ENCODE peak calls at places on chromosomes 13 and 19, in ten cellular contexts. One of them, this sample, is unnamed.

GRCh38 chr13:95185851-95186250 is 115.4 kb downstream of the ABCC4 start:
- DNase-seq in pons: peak; percentile 60
- DNase-seq in left lung: no peak
- DNase-seq in Calu3: no peak
- DNase-seq in T-helper 17 cell: peak; percentile 27
- DNase-seq in activated T-helper 1 cell treated with Interleukin-2 at 50 U/mL for 16 hours: peak; percentile 27
- DNase-seq in heart left ventricle: no peak
- DNase-seq in NB4: no peak
- DNase-seq in T-helper 2 cell: peak; percentile 39
- DNase-seq in endothelial cell: no peak
- DNase-seq in this sample: no peak

GRCh38 chr13:110616103-110617101 is 1.1 kb downstream of the NAXD start:
- DNase-seq in pons: no peak
- DNase-seq in left lung: no peak
- DNase-seq in Calu3: peak; percentile 17
- DNase-seq in T-helper 17 cell: no peak
- DNase-seq in activated T-helper 1 cell treated with Interleukin-2 at 50 U/mL for 16 hours: no peak
- DNase-seq in heart left ventricle: no peak
- DNase-seq in NB4: peak; percentile 62
- DNase-seq in T-helper 2 cell: no peak
- DNase-seq in endothelial cell: no peak
- DNase-seq in this sample: no peak

GRCh38 chr19:1807695-1808394 is 4.2 kb downstream of the ATP8B3 start:
- DNase-seq in pons: no peak
- DNase-seq in left lung: peak; percentile 58
- DNase-seq in Calu3: no peak
- DNase-seq in T-helper 17 cell: no peak
- DNase-seq in activated T-helper 1 cell treated with Interleukin-2 at 50 U/mL for 16 hours: no peak
- DNase-seq in heart left ventricle: no peak
- DNase-seq in NB4: no peak
- DNase-seq in T-helper 2 cell: no peak
- DNase-seq in endothelial cell: no peak
- DNase-seq in this sample: no peak

GRCh38 chr19:19040417-19040816 is 7.0 kb downstream of the ARMC6 start:
- DNase-seq in pons: no peak
- DNase-seq in left lung: peak; percentile 29
- DNase-seq in Calu3: no peak
- DNase-seq in T-helper 17 cell: no peak
- DNase-seq in activated T-helper 1 cell treated with Interleukin-2 at 50 U/mL for 16 hours: no peak
- DNase-seq in heart left ventricle: no peak
- DNase-seq in NB4: no peak
- DNase-seq in T-helper 2 cell: no peak
- DNase-seq in endothelial cell: no peak
- DNase-seq in this sample: no peak

GRCh38 chr19:12769689-12770088 is 5.7 kb downstream of the HOOK2 start:
- DNase-seq in pons: no peak
- DNase-seq in left lung: peak; percentile 85
- DNase-seq in Calu3: no peak
- DNase-seq in T-helper 17 cell: peak; percentile 67
- DNase-seq in activated T-helper 1 cell treated with Interleukin-2 at 50 U/mL for 16 hours: peak; percentile 54
- DNase-seq in heart left ventricle: no peak
- DNase-seq in NB4: no peak
- DNase-seq in T-helper 2 cell: peak; percentile 29
- DNase-seq in endothelial cell: no peak
- DNase-seq in this sample: no peak

GRCh38 chr19:56508282-56508778 is 675 bp downstream of the ZNF471 start:
- DNase-seq in pons: no peak
- DNase-seq in left lung: no peak
- DNase-seq in Calu3: no peak
- DNase-seq in T-helper 17 cell: no peak
- DNase-seq in activated T-helper 1 cell treated with Interleukin-2 at 50 U/mL for 16 hours: no peak
- DNase-seq in heart left ventricle: no peak
- DNase-seq in NB4: no peak
- DNase-seq in T-helper 2 cell: no peak
- DNase-seq in endothelial cell: no peak
- DNase-seq in this sample: no peak

GRCh38 chr13:49046002-49046401 is 70.3 kb downstream of the FNDC3A start:
- DNase-seq in pons: no peak
- DNase-seq in left lung: no peak
- DNase-seq in Calu3: no peak
- DNase-seq in T-helper 17 cell: no peak
- DNase-seq in activated T-helper 1 cell treated with Interleukin-2 at 50 U/mL for 16 hours: no peak
- DNase-seq in heart left ventricle: no peak
- DNase-seq in NB4: no peak
- DNase-seq in T-helper 2 cell: no peak
- DNase-seq in endothelial cell: no peak
- DNase-seq in this sample: no peak

GRCh38 chr13:44300895-44301638 is 72.6 kb upstream of the SERP2 start:
- DNase-seq in pons: no peak
- DNase-seq in left lung: no peak
- DNase-seq in Calu3: peak; percentile 52
- DNase-seq in T-helper 17 cell: no peak
- DNase-seq in activated T-helper 1 cell treated with Interleukin-2 at 50 U/mL for 16 hours: no peak
- DNase-seq in heart left ventricle: no peak
- DNase-seq in NB4: peak; percentile 81
- DNase-seq in T-helper 2 cell: no peak
- DNase-seq in endothelial cell: no peak
- DNase-seq in this sample: peak; percentile 47

GRCh38 chr19:31147234-31147633 is 202.0 kb downstream of the TSHZ3 start:
- DNase-seq in pons: no peak
- DNase-seq in left lung: no peak
- DNase-seq in Calu3: no peak
- DNase-seq in T-helper 17 cell: no peak
- DNase-seq in activated T-helper 1 cell treated with Interleukin-2 at 50 U/mL for 16 hours: no peak
- DNase-seq in heart left ventricle: no peak
- DNase-seq in NB4: no peak
- DNase-seq in T-helper 2 cell: no peak
- DNase-seq in endothelial cell: no peak
- DNase-seq in this sample: no peak

GRCh38 chr19:28217064-28217463 is 995.9 kb downstream of the UQCRFS1 start:
- DNase-seq in pons: peak; percentile 4
- DNase-seq in left lung: no peak
- DNase-seq in Calu3: no peak
- DNase-seq in T-helper 17 cell: no peak
- DNase-seq in activated T-helper 1 cell treated with Interleukin-2 at 50 U/mL for 16 hours: no peak
- DNase-seq in heart left ventricle: no peak
- DNase-seq in NB4: no peak
- DNase-seq in T-helper 2 cell: no peak
- DNase-seq in endothelial cell: no peak
- DNase-seq in this sample: no peak

GRCh38 chr19:42508892-42509444 is 19.3 kb downstream of the CEACAM1 start:
- DNase-seq in pons: no peak
- DNase-seq in left lung: no peak
- DNase-seq in Calu3: no peak
- DNase-seq in T-helper 17 cell: no peak
- DNase-seq in activated T-helper 1 cell treated with Interleukin-2 at 50 U/mL for 16 hours: no peak
- DNase-seq in heart left ventricle: no peak
- DNase-seq in NB4: no peak
- DNase-seq in T-helper 2 cell: no peak
- DNase-seq in endothelial cell: no peak
- DNase-seq in this sample: no peak

GRCh38 chr19:56170261-56170660 is 5.5 kb upstream of the GALP start:
- DNase-seq in pons: no peak
- DNase-seq in left lung: peak; percentile 82
- DNase-seq in Calu3: peak; percentile 65
- DNase-seq in T-helper 17 cell: no peak
- DNase-seq in activated T-helper 1 cell treated with Interleukin-2 at 50 U/mL for 16 hours: no peak
- DNase-seq in heart left ventricle: no peak
- DNase-seq in NB4: peak; percentile 11
- DNase-seq in T-helper 2 cell: no peak
- DNase-seq in endothelial cell: no peak
- DNase-seq in this sample: no peak

GRCh38 chr13:104773775-104774174 is 1707.6 kb upstream of the SLC10A2 start:
- DNase-seq in pons: peak; percentile 44
- DNase-seq in left lung: no peak
- DNase-seq in Calu3: no peak
- DNase-seq in T-helper 17 cell: no peak
- DNase-seq in activated T-helper 1 cell treated with Interleukin-2 at 50 U/mL for 16 hours: no peak
- DNase-seq in heart left ventricle: no peak
- DNase-seq in NB4: peak; percentile 72
- DNase-seq in T-helper 2 cell: no peak
- DNase-seq in endothelial cell: peak; percentile 5
- DNase-seq in this sample: no peak

GRCh38 chr19:40411125-40411842 is 1.9 kb downstream of the PRX start:
- DNase-seq in pons: no peak
- DNase-seq in left lung: no peak
- DNase-seq in Calu3: no peak
- DNase-seq in T-helper 17 cell: no peak
- DNase-seq in activated T-helper 1 cell treated with Interleukin-2 at 50 U/mL for 16 hours: no peak
- DNase-seq in heart left ventricle: no peak
- DNase-seq in NB4: no peak
- DNase-seq in T-helper 2 cell: no peak
- DNase-seq in endothelial cell: no peak
- DNase-seq in this sample: no peak

GRCh38 chr13:114173261-114173660 is 5.8 kb upstream of the CFAP97D2 start:
- DNase-seq in pons: no peak
- DNase-seq in left lung: no peak
- DNase-seq in Calu3: no peak
- DNase-seq in T-helper 17 cell: no peak
- DNase-seq in activated T-helper 1 cell treated with Interleukin-2 at 50 U/mL for 16 hours: no peak
- DNase-seq in heart left ventricle: no peak
- DNase-seq in NB4: no peak
- DNase-seq in T-helper 2 cell: no peak
- DNase-seq in endothelial cell: no peak
- DNase-seq in this sample: no peak

GRCh38 chr19:41701401-41702075 is 6.9 kb upstream of the CEACAM5 start:
- DNase-seq in pons: no peak
- DNase-seq in left lung: no peak
- DNase-seq in Calu3: peak; percentile 63
- DNase-seq in T-helper 17 cell: no peak
- DNase-seq in activated T-helper 1 cell treated with Interleukin-2 at 50 U/mL for 16 hours: no peak
- DNase-seq in heart left ventricle: peak; percentile 17
- DNase-seq in NB4: peak; percentile 39
- DNase-seq in T-helper 2 cell: no peak
- DNase-seq in endothelial cell: peak; percentile 53
- DNase-seq in this sample: no peak

GRCh38 chr13:62704795-62705329 is 1289.2 kb upstream of the PCDH20 start:
- DNase-seq in pons: peak; percentile 10
- DNase-seq in left lung: no peak
- DNase-seq in Calu3: no peak
- DNase-seq in T-helper 17 cell: no peak
- DNase-seq in activated T-helper 1 cell treated with Interleukin-2 at 50 U/mL for 16 hours: no peak
- DNase-seq in heart left ventricle: no peak
- DNase-seq in NB4: no peak
- DNase-seq in T-helper 2 cell: no peak
- DNase-seq in endothelial cell: no peak
- DNase-seq in this sample: no peak

GRCh38 chr13:32384702-32385101 is 43.2 kb downstream of the N4BP2L1 start:
- DNase-seq in pons: peak; percentile 3
- DNase-seq in left lung: no peak
- DNase-seq in Calu3: no peak
- DNase-seq in T-helper 17 cell: no peak
- DNase-seq in activated T-helper 1 cell treated with Interleukin-2 at 50 U/mL for 16 hours: no peak
- DNase-seq in heart left ventricle: no peak
- DNase-seq in NB4: peak; percentile 25
- DNase-seq in T-helper 2 cell: no peak
- DNase-seq in endothelial cell: no peak
- DNase-seq in this sample: no peak

GRCh38 chr19:5973867-5974635 is 3.9 kb downstream of the RANBP3 start:
- DNase-seq in pons: no peak
- DNase-seq in left lung: no peak
- DNase-seq in Calu3: no peak
- DNase-seq in T-helper 17 cell: no peak
- DNase-seq in activated T-helper 1 cell treated with Interleukin-2 at 50 U/mL for 16 hours: no peak
- DNase-seq in heart left ventricle: peak; percentile 15
- DNase-seq in NB4: no peak
- DNase-seq in T-helper 2 cell: no peak
- DNase-seq in endothelial cell: no peak
- DNase-seq in this sample: no peak

GRCh38 chr13:41639955-41640780 is 182.8 kb downstream of the RGCC start:
- DNase-seq in pons: no peak
- DNase-seq in left lung: no peak
- DNase-seq in Calu3: no peak
- DNase-seq in T-helper 17 cell: no peak
- DNase-seq in activated T-helper 1 cell treated with Interleukin-2 at 50 U/mL for 16 hours: no peak
- DNase-seq in heart left ventricle: no peak
- DNase-seq in NB4: peak; percentile 9
- DNase-seq in T-helper 2 cell: no peak
- DNase-seq in endothelial cell: no peak
- DNase-seq in this sample: no peak

GRCh38 chr13:24692541-24692940 is 12.3 kb downstream of the ATP12A start:
- DNase-seq in pons: no peak
- DNase-seq in left lung: no peak
- DNase-seq in Calu3: no peak
- DNase-seq in T-helper 17 cell: no peak
- DNase-seq in activated T-helper 1 cell treated with Interleukin-2 at 50 U/mL for 16 hours: no peak
- DNase-seq in heart left ventricle: no peak
- DNase-seq in NB4: no peak
- DNase-seq in T-helper 2 cell: no peak
- DNase-seq in endothelial cell: no peak
- DNase-seq in this sample: no peak

GRCh38 chr19:16327911-16328823 is 3.5 kb downstream of the KLF2 start:
- DNase-seq in pons: peak; percentile 83
- DNase-seq in left lung: peak; percentile 84
- DNase-seq in Calu3: no peak
- DNase-seq in T-helper 17 cell: peak; percentile 25
- DNase-seq in activated T-helper 1 cell treated with Interleukin-2 at 50 U/mL for 16 hours: peak; percentile 33
- DNase-seq in heart left ventricle: peak; percentile 74
- DNase-seq in NB4: peak; percentile 99
- DNase-seq in T-helper 2 cell: peak; percentile 69
- DNase-seq in endothelial cell: no peak
- DNase-seq in this sample: no peak

GRCh38 chr13:75454497-75454896 is 27.5 kb downstream of the TBC1D4 start:
- DNase-seq in pons: no peak
- DNase-seq in left lung: no peak
- DNase-seq in Calu3: no peak
- DNase-seq in T-helper 17 cell: no peak
- DNase-seq in activated T-helper 1 cell treated with Interleukin-2 at 50 U/mL for 16 hours: no peak
- DNase-seq in heart left ventricle: no peak
- DNase-seq in NB4: no peak
- DNase-seq in T-helper 2 cell: no peak
- DNase-seq in endothelial cell: no peak
- DNase-seq in this sample: no peak

GRCh38 chr19:6528544-6529121 is 2.2 kb upstream of the TNFSF9 start:
- DNase-seq in pons: peak; percentile 87
- DNase-seq in left lung: peak; percentile 80
- DNase-seq in Calu3: no peak
- DNase-seq in T-helper 17 cell: no peak
- DNase-seq in activated T-helper 1 cell treated with Interleukin-2 at 50 U/mL for 16 hours: no peak
- DNase-seq in heart left ventricle: peak; percentile 83
- DNase-seq in NB4: peak; percentile 84
- DNase-seq in T-helper 2 cell: no peak
- DNase-seq in endothelial cell: no peak
- DNase-seq in this sample: no peak

This sample was measured in NCI-H2107.